ENCODE peak calls at places on chromosomes 12 and 14, in ten cellular contexts. One of them, this sample, is unnamed. For H3K4me1 and H3K27me3, the result is how much of the 10 kb centered on the place peaks cover.

GRCh38 chr14:68979722-68980552 is 835 bp upstream of the ACTN1 start:
- DNase-seq in endothelial cell of umbilical vein: peak
- DNase-seq in esophagus squamous epithelium: no peak
- DNase-seq in H1: no peak
- DNase-seq in body of pancreas: peak
- DNase-seq in ovary: peak
- DNase-seq in HCT116: no peak
- DNase-seq in thyroid gland: peak
- DNase-seq in tibial nerve: no peak
- DNase-seq in heart left ventricle: peak
- DNase-seq in this sample: no peak

GRCh38 chr12:11621797-11622423 is 27.6 kb upstream of the ETV6 start:
- DNase-seq in ovary: no peak
- DNase-seq in heart left ventricle: no peak
- DNase-seq in body of pancreas: peak
- DNase-seq in endothelial cell of umbilical vein: peak
- DNase-seq in HCT116: no peak
- DNase-seq in H1: no peak
- DNase-seq in tibial nerve: no peak
- DNase-seq in thyroid gland: peak
- DNase-seq in esophagus squamous epithelium: no peak
- DNase-seq in this sample: no peak

GRCh38 chr14:24277606-24278321 is 6.4 kb upstream of the RABGGTA start:
- DNase-seq in esophagus squamous epithelium: no peak
- DNase-seq in ovary: no peak
- DNase-seq in heart left ventricle: no peak
- DNase-seq in tibial nerve: no peak
- DNase-seq in HCT116: no peak
- DNase-seq in endothelial cell of umbilical vein: no peak
- DNase-seq in body of pancreas: peak
- DNase-seq in thyroid gland: no peak
- DNase-seq in H1: no peak
- DNase-seq in this sample: no peak

GRCh38 chr14:67167420-67168109 is 21.7 kb upstream of the GARIN2 start:
- DNase-seq in thyroid gland: no peak
- DNase-seq in body of pancreas: no peak
- DNase-seq in heart left ventricle: no peak
- DNase-seq in HCT116: no peak
- DNase-seq in endothelial cell of umbilical vein: no peak
- DNase-seq in tibial nerve: no peak
- DNase-seq in esophagus squamous epithelium: no peak
- DNase-seq in ovary: no peak
- DNase-seq in H1: no peak
- DNase-seq in this sample: no peak

GRCh38 chr14:68794856-68795601 is 2.2 kb upstream of the ZFP36L1 start:
- DNase-seq in heart left ventricle: no peak
- DNase-seq in thyroid gland: peak
- DNase-seq in body of pancreas: peak
- DNase-seq in H1: no peak
- DNase-seq in tibial nerve: peak
- DNase-seq in endothelial cell of umbilical vein: peak
- DNase-seq in ovary: no peak
- DNase-seq in esophagus squamous epithelium: no peak
- DNase-seq in HCT116: no peak
- DNase-seq in this sample: peak

GRCh38 chr14:64861916-64862315 is 17.8 kb downstream of the SPTB start:
- DNase-seq in heart left ventricle: no peak
- DNase-seq in body of pancreas: no peak
- DNase-seq in endothelial cell of umbilical vein: no peak
- DNase-seq in esophagus squamous epithelium: no peak
- DNase-seq in HCT116: no peak
- DNase-seq in H1: no peak
- DNase-seq in thyroid gland: no peak
- DNase-seq in ovary: no peak
- DNase-seq in tibial nerve: no peak
- DNase-seq in this sample: no peak

GRCh38 chr12:131754184-131754583 is 43.3 kb downstream of the SFSWAP start:
- DNase-seq in thyroid gland: no peak
- DNase-seq in H1: no peak
- DNase-seq in endothelial cell of umbilical vein: no peak
- DNase-seq in heart left ventricle: no peak
- DNase-seq in esophagus squamous epithelium: no peak
- DNase-seq in tibial nerve: no peak
- DNase-seq in ovary: no peak
- DNase-seq in HCT116: no peak
- DNase-seq in body of pancreas: no peak
- DNase-seq in this sample: no peak

GRCh38 chr12:20376984-20377383 is 8.6 kb downstream of the PDE3A start:
- DNase-seq in thyroid gland: no peak
- DNase-seq in H1: no peak
- DNase-seq in HCT116: peak
- DNase-seq in heart left ventricle: no peak
- DNase-seq in ovary: no peak
- DNase-seq in tibial nerve: no peak
- DNase-seq in esophagus squamous epithelium: no peak
- DNase-seq in endothelial cell of umbilical vein: peak
- DNase-seq in body of pancreas: no peak
- DNase-seq in this sample: no peak

GRCh38 chr14:92470215-92470614 is 43.4 kb upstream of the RIN3 start:
- DNase-seq in body of pancreas: no peak
- DNase-seq in heart left ventricle: no peak
- DNase-seq in tibial nerve: no peak
- DNase-seq in HCT116: no peak
- DNase-seq in esophagus squamous epithelium: no peak
- DNase-seq in ovary: no peak
- DNase-seq in thyroid gland: no peak
- DNase-seq in endothelial cell of umbilical vein: no peak
- DNase-seq in H1: no peak
- DNase-seq in this sample: no peak

GRCh38 chr14:32576088-32576795 is 247.1 kb downstream of the AKAP6 start:
- DNase-seq in H1: no peak
- DNase-seq in endothelial cell of umbilical vein: peak
- DNase-seq in thyroid gland: peak
- DNase-seq in esophagus squamous epithelium: no peak
- DNase-seq in heart left ventricle: peak
- DNase-seq in HCT116: peak
- DNase-seq in tibial nerve: peak
- DNase-seq in body of pancreas: peak
- DNase-seq in ovary: peak
- DNase-seq in this sample: peak

GRCh38 chr12:6382371-6382770 is 1.6 kb upstream of the LTBR start:
- DNase-seq in endothelial cell of umbilical vein: no peak
- DNase-seq in ovary: no peak
- DNase-seq in thyroid gland: no peak
- DNase-seq in H1: no peak
- DNase-seq in tibial nerve: no peak
- DNase-seq in body of pancreas: no peak
- DNase-seq in HCT116: no peak
- DNase-seq in esophagus squamous epithelium: no peak
- DNase-seq in heart left ventricle: no peak
- DNase-seq in this sample: no peak

GRCh38 chr14:68692916-68693771 is 99.7 kb downstream of the ZFP36L1 start:
- DNase-seq in HCT116: no peak
- DNase-seq in esophagus squamous epithelium: no peak
- DNase-seq in body of pancreas: no peak
- DNase-seq in tibial nerve: peak
- DNase-seq in ovary: peak
- DNase-seq in H1: no peak
- DNase-seq in thyroid gland: no peak
- DNase-seq in heart left ventricle: no peak
- DNase-seq in endothelial cell of umbilical vein: no peak
- DNase-seq in this sample: peak

GRCh38 chr14:99521176-99522024 is 40.2 kb downstream of the CCNK start:
- DNase-seq in endothelial cell of umbilical vein: no peak
- DNase-seq in ovary: no peak
- DNase-seq in H1: no peak
- DNase-seq in thyroid gland: peak
- DNase-seq in heart left ventricle: no peak
- DNase-seq in body of pancreas: no peak
- DNase-seq in tibial nerve: no peak
- DNase-seq in esophagus squamous epithelium: no peak
- DNase-seq in HCT116: no peak
- DNase-seq in this sample: no peak

GRCh38 chr14:99522025-99522401 is 40.8 kb downstream of the CCNK start:
- DNase-seq in HCT116: no peak
- DNase-seq in H1: no peak
- DNase-seq in body of pancreas: no peak
- DNase-seq in ovary: peak
- DNase-seq in heart left ventricle: no peak
- DNase-seq in esophagus squamous epithelium: no peak
- DNase-seq in tibial nerve: no peak
- DNase-seq in endothelial cell of umbilical vein: no peak
- DNase-seq in thyroid gland: peak
- DNase-seq in this sample: no peak

GRCh38 chr14:99519931-99520421 is 38.8 kb downstream of the CCNK start:
- DNase-seq in esophagus squamous epithelium: no peak
- DNase-seq in HCT116: no peak
- DNase-seq in body of pancreas: no peak
- DNase-seq in thyroid gland: no peak
- DNase-seq in ovary: peak
- DNase-seq in heart left ventricle: no peak
- DNase-seq in tibial nerve: no peak
- DNase-seq in endothelial cell of umbilical vein: no peak
- DNase-seq in H1: no peak
- DNase-seq in this sample: peak

GRCh38 chr14:99519347-99519881 is 38.2 kb downstream of the CCNK start:
- DNase-seq in heart left ventricle: no peak
- DNase-seq in H1: no peak
- DNase-seq in endothelial cell of umbilical vein: no peak
- DNase-seq in body of pancreas: no peak
- DNase-seq in ovary: no peak
- DNase-seq in HCT116: no peak
- DNase-seq in esophagus squamous epithelium: no peak
- DNase-seq in tibial nerve: no peak
- DNase-seq in thyroid gland: no peak
- DNase-seq in this sample: peak

DNA sequence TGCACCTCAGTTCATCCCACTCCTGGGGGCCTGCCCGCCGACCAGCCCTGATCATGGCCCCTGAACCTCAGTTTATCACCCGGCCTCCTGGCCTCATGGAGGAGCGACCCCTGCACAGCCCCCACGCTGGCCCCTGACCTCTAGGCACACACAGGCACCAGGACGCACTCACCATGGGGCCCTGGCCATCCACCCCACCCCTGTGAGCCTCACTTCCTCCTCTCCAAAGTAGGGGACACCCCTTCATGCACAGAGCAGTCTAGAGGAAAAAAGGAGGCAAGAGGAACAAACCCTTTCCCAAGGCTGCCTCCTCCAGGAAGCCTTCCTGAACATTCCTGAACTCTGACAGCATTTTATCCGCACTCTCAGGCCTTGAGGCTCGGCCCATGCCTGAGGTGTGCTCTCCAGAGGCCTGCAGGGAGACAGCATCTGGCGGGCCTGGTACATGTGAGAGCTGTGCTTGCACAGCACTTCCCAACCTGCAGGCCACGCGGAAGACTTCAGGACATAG is 39.4 kb downstream of the CCNK start:
- DNase-seq in heart left ventricle: no peak
- DNase-seq in HCT116: no peak
- DNase-seq in body of pancreas: no peak
- DNase-seq in ovary: peak
- DNase-seq in thyroid gland: no peak
- DNase-seq in tibial nerve: no peak
- DNase-seq in endothelial cell of umbilical vein: no peak
- DNase-seq in esophagus squamous epithelium: no peak
- DNase-seq in H1: no peak
- DNase-seq in this sample: no peak
- H3K4me1 ChIP-seq in heart left ventricle: under half
- H3K4me1 ChIP-seq in HCT116: under half
- H3K4me1 ChIP-seq in body of pancreas: under half
- H3K4me1 ChIP-seq in ovary: under half
- H3K4me1 ChIP-seq in thyroid gland: under half
- H3K4me1 ChIP-seq in tibial nerve: under half
- H3K4me1 ChIP-seq in endothelial cell of umbilical vein: under half
- H3K4me1 ChIP-seq in esophagus squamous epithelium: under half
- H3K4me1 ChIP-seq in H1: under half
- H3K4me1 ChIP-seq in this sample: under half

GRCh38 chr12:105071981-105072380 is 12.3 kb downstream of the ALDH1L2 start:
- DNase-seq in endothelial cell of umbilical vein: no peak
- DNase-seq in heart left ventricle: no peak
- DNase-seq in esophagus squamous epithelium: no peak
- DNase-seq in ovary: no peak
- DNase-seq in body of pancreas: no peak
- DNase-seq in thyroid gland: no peak
- DNase-seq in HCT116: no peak
- DNase-seq in tibial nerve: no peak
- DNase-seq in H1: no peak
- DNase-seq in this sample: no peak
- H3K27me3 ChIP-seq in endothelial cell of umbilical vein: under half
- H3K27me3 ChIP-seq in heart left ventricle: under half
- H3K27me3 ChIP-seq in esophagus squamous epithelium: under half
- H3K27me3 ChIP-seq in ovary: under half
- H3K27me3 ChIP-seq in body of pancreas: under half
- H3K27me3 ChIP-seq in thyroid gland: under half
- H3K27me3 ChIP-seq in HCT116: under half
- H3K27me3 ChIP-seq in tibial nerve: under half
- H3K27me3 ChIP-seq in H1: under half
- H3K27me3 ChIP-seq in this sample: under half

GRCh38 chr12:51953925-51954324 is 2.4 kb downstream of the ACVR1B start:
- DNase-seq in endothelial cell of umbilical vein: peak
- DNase-seq in H1: no peak
- DNase-seq in heart left ventricle: no peak
- DNase-seq in body of pancreas: no peak
- DNase-seq in HCT116: no peak
- DNase-seq in esophagus squamous epithelium: no peak
- DNase-seq in thyroid gland: no peak
- DNase-seq in ovary: no peak
- DNase-seq in tibial nerve: no peak
- DNase-seq in this sample: no peak
- TF ChIP-seq POLR2A in endothelial cell of umbilical vein: no peak
- TF ChIP-seq POLR2A in H1: no peak
- TF ChIP-seq POLR2A in heart left ventricle: no peak
- TF ChIP-seq POLR2A in body of pancreas: no peak
- TF ChIP-seq POLR2A in HCT116: no peak
- TF ChIP-seq POLR2A in esophagus squamous epithelium: no peak
- TF ChIP-seq POLR2A in thyroid gland: no peak
- TF ChIP-seq POLR2A in ovary: no peak
- TF ChIP-seq POLR2A in tibial nerve: no peak
- TF ChIP-seq POLR2A in this sample: no peak

DNA sequence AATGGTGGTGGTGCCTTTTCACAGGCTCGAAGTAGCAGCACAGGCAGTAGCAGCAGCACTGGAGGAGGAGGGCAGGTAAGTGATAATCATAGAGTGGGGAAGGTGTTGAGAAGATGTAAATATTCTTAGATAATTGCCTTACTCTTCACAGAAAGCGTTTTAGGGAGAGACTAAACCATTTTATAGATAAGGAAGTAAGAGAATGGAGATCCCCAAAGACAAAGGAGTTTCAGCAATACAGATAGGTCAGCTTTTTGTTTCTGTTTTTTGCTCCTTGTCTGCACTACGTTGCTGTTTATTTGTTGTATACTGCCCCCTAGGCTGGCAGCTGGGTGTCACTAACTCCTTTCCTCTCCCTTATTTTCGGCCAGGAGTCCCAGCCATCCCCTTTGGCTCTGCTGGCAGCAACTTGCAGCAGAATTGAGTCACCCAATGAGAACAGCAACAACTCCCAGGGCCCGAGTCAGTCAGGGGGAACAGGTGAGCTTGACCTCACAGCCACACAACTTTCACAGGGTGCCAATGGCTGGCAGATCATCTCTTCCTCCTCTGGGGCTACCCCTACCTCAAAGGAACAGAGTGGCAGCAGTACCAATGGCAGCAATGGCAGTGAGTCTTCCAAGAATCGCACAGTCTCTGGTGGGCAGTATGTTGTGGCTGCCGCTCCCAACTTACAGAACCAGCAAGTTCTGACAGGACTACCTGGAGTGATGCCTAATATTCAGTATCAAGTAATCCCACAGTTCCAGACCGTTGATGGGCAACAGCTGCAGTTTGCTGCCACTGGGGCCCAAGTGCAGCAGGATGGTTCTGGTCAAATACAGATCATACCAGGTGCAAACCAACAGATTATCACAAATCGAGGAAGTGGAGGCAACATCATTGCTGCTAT is 2.0 kb downstream of the SP1 start:
- DNase-seq in body of pancreas: peak
- DNase-seq in HCT116: no peak
- DNase-seq in tibial nerve: peak
- DNase-seq in esophagus squamous epithelium: no peak
- DNase-seq in heart left ventricle: peak
- DNase-seq in endothelial cell of umbilical vein: peak
- DNase-seq in thyroid gland: peak
- DNase-seq in H1: no peak
- DNase-seq in ovary: peak
- DNase-seq in this sample: peak
- H3K4me1 ChIP-seq in body of pancreas: half or more
- H3K4me1 ChIP-seq in HCT116: under half
- H3K4me1 ChIP-seq in tibial nerve: under half
- H3K4me1 ChIP-seq in esophagus squamous epithelium: half or more
- H3K4me1 ChIP-seq in heart left ventricle: under half
- H3K4me1 ChIP-seq in endothelial cell of umbilical vein: under half
- H3K4me1 ChIP-seq in thyroid gland: half or more
- H3K4me1 ChIP-seq in H1: under half
- H3K4me1 ChIP-seq in ovary: under half
- H3K4me1 ChIP-seq in this sample: under half